ENCODE peak calls at places on chromosomes 12 and 14, in five cellular contexts. P, Y, M, I and L are unnamed samples.
A peak's percentile ranks its signal among the peaks of the same experiment; 100 is the strongest.

GRCh38 chr12:22856120-22856699 is 231.2 kb downstream of the ETNK1 start:
- DNase-seq in P (no peak), Y (no peak), M (peak; percentile 30), I (peak; percentile 53), L (no peak)

GRCh38 chr12:79710707-79711483 is 20.1 kb upstream of the PAWR start:
- DNase-seq in P (no peak), Y (no peak), M (no peak), I (no peak), L (no peak)

GRCh38 chr12:26728205-26729050 is 104.6 kb downstream of the ITPR2 start:
- DNase-seq in P (no peak), Y (no peak), M (no peak), I (no peak), L (no peak)

GRCh38 chr14:51139221-51139681 is 44.3 kb upstream of the TRIM9 start:
- DNase-seq in P (no peak), Y (no peak), M (no peak), I (peak; percentile 53), L (no peak)

GRCh38 chr12:52383331-52383730 is 2.1 kb downstream of the KRT84 start:
- DNase-seq in P (peak; percentile 25), Y (no peak), M (no peak), I (no peak), L (no peak)

GRCh38 chr14:37622231-37622923 is 26.9 kb downstream of the TTC6 start:
- DNase-seq in P (no peak), Y (no peak), M (no peak), I (peak; percentile 67), L (no peak)

GRCh38 chr12:6830286-6830892 is 2.2 kb downstream of the P3H3 start:
- DNase-seq in P (no peak), Y (no peak), M (no peak), I (no peak), L (no peak)

GRCh38 chr12:66899567-66899966 is 220.7 kb upstream of the GRIP1 start:
- DNase-seq in P (no peak), Y (no peak), M (no peak), I (no peak), L (no peak)

GRCh38 chr14:27090716-27091115 is 492.9 kb upstream of the NOVA1 start:
- DNase-seq in P (no peak), Y (no peak), M (no peak), I (no peak), L (no peak)

GRCh38 chr12:105235299-105235746 is 651 bp downstream of the APPL2 start:
- DNase-seq in P (no peak), Y (no peak), M (peak; percentile 7), I (no peak), L (no peak)

GRCh38 chr12:127726928-127727327 is 540.0 kb upstream of the TMEM132C start:
- DNase-seq in P (no peak), Y (no peak), M (no peak), I (no peak), L (no peak)

GRCh38 chr14:94144765-94145164 is 15.4 kb upstream of the IFI27L2 start:
- DNase-seq in P (no peak), Y (no peak), M (no peak), I (no peak), L (no peak)

GRCh38 chr12:56873382-56873781 is 60.8 kb downstream of the SDR9C7 start:
- DNase-seq in P (no peak), Y (no peak), M (no peak), I (no peak), L (no peak)

GRCh38 chr14:92121670-92122350 is at the start of the genes CPSF2 and NDUFB1:
- DNase-seq in P (peak; percentile 93), Y (peak; percentile 77), M (peak; percentile 89), I (peak; percentile 84), L (peak; percentile 88)

GRCh38 chr12:54193437-54193836 is 4.7 kb upstream of the SMUG1 start:
- DNase-seq in P (no peak), Y (no peak), M (no peak), I (no peak), L (no peak)

GRCh38 chr12:54197037-54197909 is 8.5 kb upstream of the SMUG1 start:
- DNase-seq in P (no peak), Y (no peak), M (peak; percentile 60), I (no peak), L (no peak)

GRCh38 chr12:54195080-54195479 is 6.3 kb upstream of the SMUG1 start:
- DNase-seq in P (no peak), Y (no peak), M (no peak), I (no peak), L (no peak)

GRCh38 chr12:54196396-54196795 is 7.6 kb upstream of the SMUG1 start:
- DNase-seq in P (no peak), Y (no peak), M (peak; percentile 30), I (no peak), L (no peak)

DNA sequence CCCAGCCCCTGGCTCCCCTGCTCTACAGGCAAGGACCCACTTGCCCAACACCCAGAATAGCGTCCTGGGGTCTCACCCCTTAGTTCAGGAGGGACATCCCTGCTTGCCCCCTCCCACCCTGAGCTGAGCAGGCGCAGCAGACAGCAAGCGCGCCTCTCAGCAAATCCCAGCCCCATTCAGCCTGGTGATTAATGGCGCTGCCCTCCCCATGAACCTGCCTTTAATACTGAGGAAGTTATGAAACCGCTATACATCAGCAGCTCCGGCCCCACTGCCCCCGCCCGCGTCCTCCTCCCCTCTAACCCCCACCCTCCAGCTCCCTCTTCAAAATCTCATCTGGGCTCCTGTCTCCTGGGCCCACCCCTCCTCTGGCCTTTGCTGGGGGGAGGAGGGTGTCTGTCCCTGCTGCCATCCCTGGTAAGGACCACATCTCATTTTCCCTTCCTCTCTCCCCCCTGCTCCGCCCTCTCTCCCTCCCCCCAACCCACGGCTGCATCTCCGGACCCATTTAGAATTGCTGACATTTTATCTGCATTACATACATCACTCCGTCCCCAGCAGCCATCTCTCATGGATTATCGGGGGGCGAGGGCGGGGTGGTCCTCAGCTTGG is 7.1 kb upstream of the SMUG1 start:
- DNase-seq in P (no peak), Y (no peak), M (peak; percentile 43), I (peak; percentile 75), L (no peak)
- H3K4me3 ChIP-seq in P (no peak overlapping the region), Y (no peak overlapping the region), M (peak overlapping the region; percentile 42), I (no peak overlapping the region), L (no peak overlapping the region)

DNA sequence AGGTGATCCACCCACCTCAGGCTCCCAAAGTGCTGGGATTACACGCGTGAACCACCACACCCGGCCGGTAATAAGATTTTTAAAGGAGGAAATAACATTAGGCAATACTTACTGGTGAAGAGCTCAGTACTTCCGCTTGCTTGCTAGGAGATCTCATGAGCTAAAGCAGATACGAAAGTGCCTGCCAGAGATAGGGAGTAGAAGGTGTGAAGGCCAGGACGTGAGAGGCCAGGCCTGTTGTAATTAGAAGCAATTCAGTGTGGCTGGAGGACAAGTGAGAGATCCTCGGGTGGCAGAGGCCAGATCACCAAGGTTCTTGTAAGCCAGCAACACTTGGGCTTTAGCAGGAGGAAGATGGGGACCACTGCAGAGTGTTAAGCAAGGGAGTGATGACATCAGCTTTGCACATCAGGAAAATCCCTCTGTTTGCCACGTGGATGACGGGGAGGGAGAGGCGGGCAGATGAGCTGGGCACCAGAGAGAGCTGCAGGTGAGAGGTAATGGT is 7.6 kb downstream of the TECPR2 start:
- DNase-seq in P (peak; percentile 64), Y (no peak), M (peak; percentile 69), I (peak; percentile 31), L (no peak)
- H3K27ac ChIP-seq in P (peak overlapping the region; percentile 2), Y (no peak overlapping the region), M (peak overlapping the region; percentile 31), I (peak overlapping the region; percentile 62), L (no peak overlapping the region)

DNA sequence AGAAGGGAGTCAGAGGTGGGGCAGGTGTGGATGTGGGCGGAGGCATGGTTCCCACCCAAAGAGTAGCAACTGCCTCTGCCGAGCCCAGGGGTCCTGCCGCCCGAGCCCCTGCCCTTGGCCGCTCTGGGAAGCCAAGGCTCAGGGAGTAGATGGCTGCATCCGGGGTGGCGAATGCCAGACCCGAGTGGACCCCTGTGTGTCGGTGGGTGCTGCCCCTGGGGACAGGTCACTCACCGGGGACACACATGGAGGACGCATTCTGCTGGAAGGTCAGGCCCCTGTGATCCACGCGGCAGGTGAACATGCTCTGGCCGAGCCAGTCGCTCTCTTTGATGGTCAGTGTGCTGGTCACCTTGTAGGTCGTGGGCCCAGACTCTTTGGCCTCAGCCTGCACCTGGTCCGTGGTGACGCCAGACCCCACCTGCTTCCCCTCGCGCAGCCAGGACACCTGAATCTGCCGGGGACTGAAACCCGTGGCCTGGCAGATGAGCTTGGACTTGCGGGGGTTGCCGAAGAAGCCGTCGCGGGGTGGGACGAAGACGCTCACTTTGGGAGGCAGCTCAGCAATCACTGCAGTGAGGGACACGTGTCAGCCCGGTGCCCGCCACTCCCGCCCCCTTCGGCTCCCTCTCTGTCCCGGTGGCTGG is 329.0 kb downstream of the TMEM121 start:
- DNase-seq in P (peak; percentile 60), Y (no peak), M (peak; percentile 66), I (no peak), L (no peak)
- H3K4me3 ChIP-seq in P (no peak overlapping the region), Y (no peak overlapping the region), M (peak overlapping the region; percentile 85), I (no peak overlapping the region), L (no peak overlapping the region)

GRCh38 chr12:29783773-29784666 is at the start of gene TMTC1:
- DNase-seq in P (peak; percentile 76), Y (peak; percentile 75), M (no peak), I (peak; percentile 77), L (no peak)
- H3K27ac ChIP-seq in P (peak within 1 kb of the TSS; percentile 71), Y (peak within 1 kb of the TSS; percentile 84), M (no peak within 1 kb of the TSS), I (peak within 1 kb of the TSS; percentile 12), L (no peak within 1 kb of the TSS)

GRCh38 chr12:68930178-68930577 is 2.8 kb downstream of the CPM start:
- DNase-seq in P (no peak), Y (no peak), M (no peak), I (no peak), L (no peak)
- H3K4me3 ChIP-seq in P (peak overlapping the region; percentile 81), Y (no peak overlapping the region), M (no peak overlapping the region), I (no peak overlapping the region), L (no peak overlapping the region)

DNA sequence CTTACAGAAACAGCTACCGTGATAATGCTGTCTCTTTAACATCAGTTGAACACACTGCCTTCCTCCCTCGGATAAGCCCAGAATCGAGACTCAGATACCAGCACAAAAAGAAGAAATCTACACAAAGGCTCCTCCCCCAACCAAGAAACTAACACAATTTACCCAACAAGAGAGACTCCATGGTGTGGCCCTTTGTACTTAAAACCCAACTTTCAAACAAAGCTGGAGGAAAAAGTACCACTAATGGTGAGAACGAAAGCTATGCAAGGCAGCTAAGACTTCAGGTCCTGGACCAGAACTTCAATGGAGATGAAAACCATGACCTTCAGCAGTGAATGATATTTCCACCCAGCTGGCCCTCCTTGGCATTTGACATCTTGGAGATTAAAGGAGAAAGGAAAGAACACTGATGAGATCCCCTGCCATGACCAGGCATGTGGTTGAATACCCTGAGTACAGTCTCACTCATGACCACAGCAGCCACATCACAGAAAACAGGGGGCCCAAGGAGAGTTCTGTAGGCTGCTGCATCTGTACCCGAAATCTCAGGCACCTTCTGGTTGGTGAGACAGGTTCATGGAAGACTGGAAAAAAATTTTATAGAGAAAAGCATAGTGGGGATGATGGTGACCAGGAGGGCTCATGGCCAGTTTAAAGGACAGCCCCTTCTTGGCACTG is 36.7 kb downstream of the RBM19 start:
- DNase-seq in P (no peak), Y (no peak), M (no peak), I (no peak), L (no peak)
- H3K27ac ChIP-seq in P (no peak overlapping the region), Y (no peak overlapping the region), M (no peak overlapping the region), I (no peak overlapping the region), L (no peak overlapping the region)